ENCODE peak calls at places on chromosome 15, in nine cellular contexts. One of them, this sample, is unnamed.
A peak's percentile ranks its signal among the peaks of the same experiment; 100 is the strongest.

GRCh38 chr15:60392986-60393811 is 4.6 kb downstream of the ANXA2 start:
- DNase-seq in left ventricle myocardium inferior: peak; percentile 31
- DNase-seq in OCI-M1: no peak
- DNase-seq in activated CD4-positive, CD25-positive, alpha-beta regulatory T cell: no peak
- DNase-seq in heart left ventricle: peak; percentile 82
- DNase-seq in GM12892: no peak
- DNase-seq in fibroblast of mammary gland: peak; percentile 100
- DNase-seq in NCI-H460: peak; percentile 96
- DNase-seq in B cell: no peak
- DNase-seq in this sample: no peak

GRCh38 chr15:85583404-85584390 is 203.3 kb downstream of the AKAP13 start:
- DNase-seq in left ventricle myocardium inferior: peak; percentile 38
- DNase-seq in heart left ventricle: peak; percentile 70
- DNase-seq in activated CD4-positive, CD25-positive, alpha-beta regulatory T cell: no peak
- DNase-seq in OCI-M1: peak; percentile 19
- DNase-seq in NCI-H460: no peak
- DNase-seq in GM12892: no peak
- DNase-seq in B cell: peak; percentile 62
- DNase-seq in fibroblast of mammary gland: peak; percentile 69
- DNase-seq in this sample: no peak

GRCh38 chr15:50797926-50798325 is 32.4 kb upstream of the SPPL2A start:
- DNase-seq in heart left ventricle: no peak
- DNase-seq in OCI-M1: no peak
- DNase-seq in fibroblast of mammary gland: no peak
- DNase-seq in activated CD4-positive, CD25-positive, alpha-beta regulatory T cell: no peak
- DNase-seq in GM12892: no peak
- DNase-seq in B cell: no peak
- DNase-seq in left ventricle myocardium inferior: no peak
- DNase-seq in NCI-H460: no peak
- DNase-seq in this sample: no peak

GRCh38 chr15:26243382-26243781 is 380.3 kb upstream of the ATP10A start:
- DNase-seq in OCI-M1: no peak
- DNase-seq in B cell: no peak
- DNase-seq in NCI-H460: no peak
- DNase-seq in GM12892: no peak
- DNase-seq in activated CD4-positive, CD25-positive, alpha-beta regulatory T cell: no peak
- DNase-seq in heart left ventricle: no peak
- DNase-seq in left ventricle myocardium inferior: no peak
- DNase-seq in fibroblast of mammary gland: no peak
- DNase-seq in this sample: no peak

GRCh38 chr15:80049046-80049445 is 10.4 kb upstream of the ZFAND6 start:
- DNase-seq in B cell: no peak
- DNase-seq in OCI-M1: no peak
- DNase-seq in GM12892: no peak
- DNase-seq in fibroblast of mammary gland: no peak
- DNase-seq in left ventricle myocardium inferior: no peak
- DNase-seq in activated CD4-positive, CD25-positive, alpha-beta regulatory T cell: no peak
- DNase-seq in NCI-H460: no peak
- DNase-seq in heart left ventricle: no peak
- DNase-seq in this sample: no peak

GRCh38 chr15:40092416-40093223 is 16.1 kb downstream of the BMF start:
- DNase-seq in activated CD4-positive, CD25-positive, alpha-beta regulatory T cell: no peak
- DNase-seq in GM12892: no peak
- DNase-seq in left ventricle myocardium inferior: peak; percentile 70
- DNase-seq in fibroblast of mammary gland: peak; percentile 92
- DNase-seq in OCI-M1: no peak
- DNase-seq in heart left ventricle: peak; percentile 78
- DNase-seq in NCI-H460: no peak
- DNase-seq in B cell: no peak
- DNase-seq in this sample: no peak

GRCh38 chr15:80887148-80887547 is 102.5 kb downstream of the MESD start:
- DNase-seq in OCI-M1: no peak
- DNase-seq in NCI-H460: no peak
- DNase-seq in heart left ventricle: no peak
- DNase-seq in fibroblast of mammary gland: no peak
- DNase-seq in GM12892: no peak
- DNase-seq in activated CD4-positive, CD25-positive, alpha-beta regulatory T cell: no peak
- DNase-seq in B cell: no peak
- DNase-seq in left ventricle myocardium inferior: no peak
- DNase-seq in this sample: no peak

GRCh38 chr15:45185903-45186770 is 1.6 kb downstream of the SHF start:
- DNase-seq in fibroblast of mammary gland: no peak
- DNase-seq in OCI-M1: no peak
- DNase-seq in left ventricle myocardium inferior: no peak
- DNase-seq in GM12892: no peak
- DNase-seq in NCI-H460: no peak
- DNase-seq in heart left ventricle: no peak
- DNase-seq in activated CD4-positive, CD25-positive, alpha-beta regulatory T cell: no peak
- DNase-seq in B cell: no peak
- DNase-seq in this sample: no peak

GRCh38 chr15:63447277-63447676 is 57.1 kb upstream of the USP3 start:
- DNase-seq in OCI-M1: no peak
- DNase-seq in B cell: no peak
- DNase-seq in NCI-H460: no peak
- DNase-seq in fibroblast of mammary gland: no peak
- DNase-seq in activated CD4-positive, CD25-positive, alpha-beta regulatory T cell: no peak
- DNase-seq in heart left ventricle: no peak
- DNase-seq in GM12892: no peak
- DNase-seq in left ventricle myocardium inferior: no peak
- DNase-seq in this sample: no peak

GRCh38 chr15:86505951-86506350 is 426.3 kb downstream of the AGBL1 start:
- DNase-seq in OCI-M1: no peak
- DNase-seq in heart left ventricle: no peak
- DNase-seq in activated CD4-positive, CD25-positive, alpha-beta regulatory T cell: no peak
- DNase-seq in fibroblast of mammary gland: no peak
- DNase-seq in NCI-H460: no peak
- DNase-seq in GM12892: no peak
- DNase-seq in left ventricle myocardium inferior: no peak
- DNase-seq in B cell: no peak
- DNase-seq in this sample: no peak

GRCh38 chr15:70154440-70155347 is 57.0 kb upstream of the TLE3 start:
- DNase-seq in left ventricle myocardium inferior: peak; percentile 40
- DNase-seq in activated CD4-positive, CD25-positive, alpha-beta regulatory T cell: no peak
- DNase-seq in heart left ventricle: peak; percentile 66
- DNase-seq in fibroblast of mammary gland: no peak
- DNase-seq in GM12892: no peak
- DNase-seq in OCI-M1: peak; percentile 52
- DNase-seq in NCI-H460: no peak
- DNase-seq in B cell: no peak
- DNase-seq in this sample: no peak

GRCh38 chr15:29128671-29129070 is 141.0 kb downstream of the NSMCE3 start:
- DNase-seq in B cell: no peak
- DNase-seq in NCI-H460: no peak
- DNase-seq in activated CD4-positive, CD25-positive, alpha-beta regulatory T cell: no peak
- DNase-seq in heart left ventricle: no peak
- DNase-seq in GM12892: no peak
- DNase-seq in left ventricle myocardium inferior: no peak
- DNase-seq in fibroblast of mammary gland: no peak
- DNase-seq in OCI-M1: no peak
- DNase-seq in this sample: no peak

GRCh38 chr15:28023422-28023821 is 75.7 kb downstream of the OCA2 start:
- DNase-seq in fibroblast of mammary gland: no peak
- DNase-seq in left ventricle myocardium inferior: no peak
- DNase-seq in GM12892: no peak
- DNase-seq in activated CD4-positive, CD25-positive, alpha-beta regulatory T cell: no peak
- DNase-seq in B cell: no peak
- DNase-seq in heart left ventricle: no peak
- DNase-seq in OCI-M1: no peak
- DNase-seq in NCI-H460: no peak
- DNase-seq in this sample: no peak

GRCh38 chr15:81068516-81068915 is 65.6 kb upstream of the CFAP161 start:
- DNase-seq in heart left ventricle: no peak
- DNase-seq in B cell: no peak
- DNase-seq in GM12892: no peak
- DNase-seq in left ventricle myocardium inferior: no peak
- DNase-seq in NCI-H460: no peak
- DNase-seq in activated CD4-positive, CD25-positive, alpha-beta regulatory T cell: no peak
- DNase-seq in fibroblast of mammary gland: no peak
- DNase-seq in OCI-M1: no peak
- DNase-seq in this sample: no peak

GRCh38 chr15:29859293-29859692 is 37.0 kb upstream of the TJP1 start:
- DNase-seq in B cell: no peak
- DNase-seq in activated CD4-positive, CD25-positive, alpha-beta regulatory T cell: no peak
- DNase-seq in OCI-M1: no peak
- DNase-seq in fibroblast of mammary gland: no peak
- DNase-seq in NCI-H460: no peak
- DNase-seq in GM12892: no peak
- DNase-seq in heart left ventricle: no peak
- DNase-seq in left ventricle myocardium inferior: no peak
- DNase-seq in this sample: no peak

GRCh38 chr15:81859737-81860516 is 185.9 kb downstream of the MEX3B start:
- DNase-seq in heart left ventricle: no peak
- DNase-seq in GM12892: no peak
- DNase-seq in B cell: no peak
- DNase-seq in fibroblast of mammary gland: no peak
- DNase-seq in activated CD4-positive, CD25-positive, alpha-beta regulatory T cell: no peak
- DNase-seq in left ventricle myocardium inferior: no peak
- DNase-seq in NCI-H460: no peak
- DNase-seq in OCI-M1: no peak
- DNase-seq in this sample: no peak